ENCODE peak calls at places on chromosomes 16 and 17, in eight cellular contexts. One of them, this sample, is unnamed.

GRCh38 chr16:68370921-68371651 is 60.3 kb downstream of the PRMT7 start:
- DNase-seq in endodermal cell: no peak
- DNase-seq in astrocyte: no peak
- DNase-seq in activated CD8-positive, alpha-beta T cell treated with anti-CD3 and anti-CD28 coated beads, Interleukin-2, amount 10 ng/mL, durations not matched to agents 7 days and 5 days: peak
- DNase-seq in kidney glomerular epithelial cell: no peak
- DNase-seq in activated T-cell treated with anti-CD3 and anti-CD28 coated beads, Interleukin-2, amount 50 U/mL, for 1 hour: peak
- DNase-seq in stimulated activated CD4-positive, alpha-beta T cell treated with anti-CD3 and anti-CD28 coated beads, Interleukin-4, amount 100 ng/mL, for 4 hours: peak
- DNase-seq in HuH-7: no peak
- DNase-seq in this sample: no peak

GRCh38 chr16:65658339-65659275 is 536.7 kb upstream of the CDH11 start:
- DNase-seq in endodermal cell: peak
- DNase-seq in astrocyte: peak
- DNase-seq in activated CD8-positive, alpha-beta T cell treated with anti-CD3 and anti-CD28 coated beads, Interleukin-2, amount 10 ng/mL, durations not matched to agents 7 days and 5 days: no peak
- DNase-seq in kidney glomerular epithelial cell: peak
- DNase-seq in activated T-cell treated with anti-CD3 and anti-CD28 coated beads, Interleukin-2, amount 50 U/mL, for 1 hour: no peak
- DNase-seq in stimulated activated CD4-positive, alpha-beta T cell treated with anti-CD3 and anti-CD28 coated beads, Interleukin-4, amount 100 ng/mL, for 4 hours: no peak
- DNase-seq in HuH-7: no peak
- DNase-seq in this sample: peak

GRCh38 chr17:31566992-31567373 is 175.5 kb downstream of the RAB11FIP4 start:
- DNase-seq in endodermal cell: no peak
- DNase-seq in astrocyte: no peak
- DNase-seq in activated CD8-positive, alpha-beta T cell treated with anti-CD3 and anti-CD28 coated beads, Interleukin-2, amount 10 ng/mL, durations not matched to agents 7 days and 5 days: no peak
- DNase-seq in kidney glomerular epithelial cell: no peak
- DNase-seq in activated T-cell treated with anti-CD3 and anti-CD28 coated beads, Interleukin-2, amount 50 U/mL, for 1 hour: no peak
- DNase-seq in stimulated activated CD4-positive, alpha-beta T cell treated with anti-CD3 and anti-CD28 coated beads, Interleukin-4, amount 100 ng/mL, for 4 hours: no peak
- DNase-seq in HuH-7: no peak
- DNase-seq in this sample: no peak

GRCh38 chr17:80220709-80221215 is 535 bp downstream of the SLC26A11 start:
- DNase-seq in endodermal cell: peak
- DNase-seq in astrocyte: no peak
- DNase-seq in activated CD8-positive, alpha-beta T cell treated with anti-CD3 and anti-CD28 coated beads, Interleukin-2, amount 10 ng/mL, durations not matched to agents 7 days and 5 days: no peak
- DNase-seq in kidney glomerular epithelial cell: no peak
- DNase-seq in activated T-cell treated with anti-CD3 and anti-CD28 coated beads, Interleukin-2, amount 50 U/mL, for 1 hour: peak
- DNase-seq in stimulated activated CD4-positive, alpha-beta T cell treated with anti-CD3 and anti-CD28 coated beads, Interleukin-4, amount 100 ng/mL, for 4 hours: no peak
- DNase-seq in HuH-7: peak
- DNase-seq in this sample: peak

GRCh38 chr16:87525352-87525751 is 32.5 kb upstream of the ZCCHC14 start:
- DNase-seq in endodermal cell: no peak
- DNase-seq in astrocyte: no peak
- DNase-seq in activated CD8-positive, alpha-beta T cell treated with anti-CD3 and anti-CD28 coated beads, Interleukin-2, amount 10 ng/mL, durations not matched to agents 7 days and 5 days: no peak
- DNase-seq in kidney glomerular epithelial cell: no peak
- DNase-seq in activated T-cell treated with anti-CD3 and anti-CD28 coated beads, Interleukin-2, amount 50 U/mL, for 1 hour: no peak
- DNase-seq in stimulated activated CD4-positive, alpha-beta T cell treated with anti-CD3 and anti-CD28 coated beads, Interleukin-4, amount 100 ng/mL, for 4 hours: no peak
- DNase-seq in HuH-7: no peak
- DNase-seq in this sample: no peak

GRCh38 chr16:84593825-84594724 is 23.8 kb downstream of the COTL1 start:
- DNase-seq in endodermal cell: no peak
- DNase-seq in astrocyte: no peak
- DNase-seq in activated CD8-positive, alpha-beta T cell treated with anti-CD3 and anti-CD28 coated beads, Interleukin-2, amount 10 ng/mL, durations not matched to agents 7 days and 5 days: peak
- DNase-seq in kidney glomerular epithelial cell: no peak
- DNase-seq in activated T-cell treated with anti-CD3 and anti-CD28 coated beads, Interleukin-2, amount 50 U/mL, for 1 hour: peak
- DNase-seq in stimulated activated CD4-positive, alpha-beta T cell treated with anti-CD3 and anti-CD28 coated beads, Interleukin-4, amount 100 ng/mL, for 4 hours: peak
- DNase-seq in HuH-7: no peak
- DNase-seq in this sample: peak

GRCh38 chr17:20103454-20104448 is 94.6 kb downstream of the SPECC1 start:
- DNase-seq in endodermal cell: no peak
- DNase-seq in astrocyte: no peak
- DNase-seq in activated CD8-positive, alpha-beta T cell treated with anti-CD3 and anti-CD28 coated beads, Interleukin-2, amount 10 ng/mL, durations not matched to agents 7 days and 5 days: no peak
- DNase-seq in kidney glomerular epithelial cell: no peak
- DNase-seq in activated T-cell treated with anti-CD3 and anti-CD28 coated beads, Interleukin-2, amount 50 U/mL, for 1 hour: no peak
- DNase-seq in stimulated activated CD4-positive, alpha-beta T cell treated with anti-CD3 and anti-CD28 coated beads, Interleukin-4, amount 100 ng/mL, for 4 hours: no peak
- DNase-seq in HuH-7: no peak
- DNase-seq in this sample: no peak

GRCh38 chr17:11736613-11737289 is 138.5 kb downstream of the DNAH9 start:
- DNase-seq in endodermal cell: no peak
- DNase-seq in astrocyte: no peak
- DNase-seq in activated CD8-positive, alpha-beta T cell treated with anti-CD3 and anti-CD28 coated beads, Interleukin-2, amount 10 ng/mL, durations not matched to agents 7 days and 5 days: no peak
- DNase-seq in kidney glomerular epithelial cell: no peak
- DNase-seq in activated T-cell treated with anti-CD3 and anti-CD28 coated beads, Interleukin-2, amount 50 U/mL, for 1 hour: no peak
- DNase-seq in stimulated activated CD4-positive, alpha-beta T cell treated with anti-CD3 and anti-CD28 coated beads, Interleukin-4, amount 100 ng/mL, for 4 hours: no peak
- DNase-seq in HuH-7: no peak
- DNase-seq in this sample: no peak

GRCh38 chr17:49497147-49498036 is 2.3 kb downstream of the NGFR start:
- DNase-seq in endodermal cell: peak
- DNase-seq in astrocyte: peak
- DNase-seq in activated CD8-positive, alpha-beta T cell treated with anti-CD3 and anti-CD28 coated beads, Interleukin-2, amount 10 ng/mL, durations not matched to agents 7 days and 5 days: no peak
- DNase-seq in kidney glomerular epithelial cell: no peak
- DNase-seq in activated T-cell treated with anti-CD3 and anti-CD28 coated beads, Interleukin-2, amount 50 U/mL, for 1 hour: peak
- DNase-seq in stimulated activated CD4-positive, alpha-beta T cell treated with anti-CD3 and anti-CD28 coated beads, Interleukin-4, amount 100 ng/mL, for 4 hours: no peak
- DNase-seq in HuH-7: peak
- DNase-seq in this sample: peak

GRCh38 chr16:54718376-54718775 is 212.3 kb upstream of the IRX5 start:
- DNase-seq in endodermal cell: no peak
- DNase-seq in astrocyte: no peak
- DNase-seq in activated CD8-positive, alpha-beta T cell treated with anti-CD3 and anti-CD28 coated beads, Interleukin-2, amount 10 ng/mL, durations not matched to agents 7 days and 5 days: no peak
- DNase-seq in kidney glomerular epithelial cell: no peak
- DNase-seq in activated T-cell treated with anti-CD3 and anti-CD28 coated beads, Interleukin-2, amount 50 U/mL, for 1 hour: no peak
- DNase-seq in stimulated activated CD4-positive, alpha-beta T cell treated with anti-CD3 and anti-CD28 coated beads, Interleukin-4, amount 100 ng/mL, for 4 hours: no peak
- DNase-seq in HuH-7: no peak
- DNase-seq in this sample: no peak

GRCh38 chr16:84603115-84603816 is 14.6 kb downstream of the COTL1 start:
- DNase-seq in endodermal cell: no peak
- DNase-seq in astrocyte: peak
- DNase-seq in activated CD8-positive, alpha-beta T cell treated with anti-CD3 and anti-CD28 coated beads, Interleukin-2, amount 10 ng/mL, durations not matched to agents 7 days and 5 days: no peak
- DNase-seq in kidney glomerular epithelial cell: peak
- DNase-seq in activated T-cell treated with anti-CD3 and anti-CD28 coated beads, Interleukin-2, amount 50 U/mL, for 1 hour: peak
- DNase-seq in stimulated activated CD4-positive, alpha-beta T cell treated with anti-CD3 and anti-CD28 coated beads, Interleukin-4, amount 100 ng/mL, for 4 hours: peak
- DNase-seq in HuH-7: no peak
- DNase-seq in this sample: no peak

GRCh38 chr16:56119138-56119537 is 72.2 kb upstream of the GNAO1 start:
- DNase-seq in endodermal cell: no peak
- DNase-seq in astrocyte: no peak
- DNase-seq in activated CD8-positive, alpha-beta T cell treated with anti-CD3 and anti-CD28 coated beads, Interleukin-2, amount 10 ng/mL, durations not matched to agents 7 days and 5 days: no peak
- DNase-seq in kidney glomerular epithelial cell: no peak
- DNase-seq in activated T-cell treated with anti-CD3 and anti-CD28 coated beads, Interleukin-2, amount 50 U/mL, for 1 hour: no peak
- DNase-seq in stimulated activated CD4-positive, alpha-beta T cell treated with anti-CD3 and anti-CD28 coated beads, Interleukin-4, amount 100 ng/mL, for 4 hours: no peak
- DNase-seq in HuH-7: no peak
- DNase-seq in this sample: no peak

GRCh38 chr16:64449511-64449910 is 672.4 kb downstream of the CDH11 start:
- DNase-seq in endodermal cell: no peak
- DNase-seq in astrocyte: no peak
- DNase-seq in activated CD8-positive, alpha-beta T cell treated with anti-CD3 and anti-CD28 coated beads, Interleukin-2, amount 10 ng/mL, durations not matched to agents 7 days and 5 days: no peak
- DNase-seq in kidney glomerular epithelial cell: no peak
- DNase-seq in activated T-cell treated with anti-CD3 and anti-CD28 coated beads, Interleukin-2, amount 50 U/mL, for 1 hour: no peak
- DNase-seq in stimulated activated CD4-positive, alpha-beta T cell treated with anti-CD3 and anti-CD28 coated beads, Interleukin-4, amount 100 ng/mL, for 4 hours: no peak
- DNase-seq in HuH-7: no peak
- DNase-seq in this sample: no peak

GRCh38 chr17:81900181-81900820 is 1.7 kb upstream of the NPB start:
- DNase-seq in endodermal cell: no peak
- DNase-seq in astrocyte: no peak
- DNase-seq in activated CD8-positive, alpha-beta T cell treated with anti-CD3 and anti-CD28 coated beads, Interleukin-2, amount 10 ng/mL, durations not matched to agents 7 days and 5 days: no peak
- DNase-seq in kidney glomerular epithelial cell: no peak
- DNase-seq in activated T-cell treated with anti-CD3 and anti-CD28 coated beads, Interleukin-2, amount 50 U/mL, for 1 hour: no peak
- DNase-seq in stimulated activated CD4-positive, alpha-beta T cell treated with anti-CD3 and anti-CD28 coated beads, Interleukin-4, amount 100 ng/mL, for 4 hours: no peak
- DNase-seq in HuH-7: no peak
- DNase-seq in this sample: no peak

GRCh38 chr16:56354016-56354415 is 71.3 kb downstream of the AMFR start:
- DNase-seq in endodermal cell: no peak
- DNase-seq in astrocyte: no peak
- DNase-seq in activated CD8-positive, alpha-beta T cell treated with anti-CD3 and anti-CD28 coated beads, Interleukin-2, amount 10 ng/mL, durations not matched to agents 7 days and 5 days: no peak
- DNase-seq in kidney glomerular epithelial cell: no peak
- DNase-seq in activated T-cell treated with anti-CD3 and anti-CD28 coated beads, Interleukin-2, amount 50 U/mL, for 1 hour: peak
- DNase-seq in stimulated activated CD4-positive, alpha-beta T cell treated with anti-CD3 and anti-CD28 coated beads, Interleukin-4, amount 100 ng/mL, for 4 hours: no peak
- DNase-seq in HuH-7: no peak
- DNase-seq in this sample: no peak

GRCh38 chr17:18323007-18323406 is 7.9 kb downstream of the SMCR8 start:
- DNase-seq in endodermal cell: peak
- DNase-seq in astrocyte: no peak
- DNase-seq in activated CD8-positive, alpha-beta T cell treated with anti-CD3 and anti-CD28 coated beads, Interleukin-2, amount 10 ng/mL, durations not matched to agents 7 days and 5 days: no peak
- DNase-seq in kidney glomerular epithelial cell: no peak
- DNase-seq in activated T-cell treated with anti-CD3 and anti-CD28 coated beads, Interleukin-2, amount 50 U/mL, for 1 hour: no peak
- DNase-seq in stimulated activated CD4-positive, alpha-beta T cell treated with anti-CD3 and anti-CD28 coated beads, Interleukin-4, amount 100 ng/mL, for 4 hours: no peak
- DNase-seq in HuH-7: no peak
- DNase-seq in this sample: no peak

GRCh38 chr17:18176152-18176551 is 7.5 kb upstream of the ALKBH5 start:
- DNase-seq in endodermal cell: no peak
- DNase-seq in astrocyte: no peak
- DNase-seq in activated CD8-positive, alpha-beta T cell treated with anti-CD3 and anti-CD28 coated beads, Interleukin-2, amount 10 ng/mL, durations not matched to agents 7 days and 5 days: no peak
- DNase-seq in kidney glomerular epithelial cell: no peak
- DNase-seq in activated T-cell treated with anti-CD3 and anti-CD28 coated beads, Interleukin-2, amount 50 U/mL, for 1 hour: no peak
- DNase-seq in stimulated activated CD4-positive, alpha-beta T cell treated with anti-CD3 and anti-CD28 coated beads, Interleukin-4, amount 100 ng/mL, for 4 hours: no peak
- DNase-seq in HuH-7: no peak
- DNase-seq in this sample: no peak

GRCh38 chr17:75313941-75314550 is 24.8 kb upstream of the SLC25A19 start:
- DNase-seq in endodermal cell: no peak
- DNase-seq in astrocyte: no peak
- DNase-seq in activated CD8-positive, alpha-beta T cell treated with anti-CD3 and anti-CD28 coated beads, Interleukin-2, amount 10 ng/mL, durations not matched to agents 7 days and 5 days: no peak
- DNase-seq in kidney glomerular epithelial cell: no peak
- DNase-seq in activated T-cell treated with anti-CD3 and anti-CD28 coated beads, Interleukin-2, amount 50 U/mL, for 1 hour: no peak
- DNase-seq in stimulated activated CD4-positive, alpha-beta T cell treated with anti-CD3 and anti-CD28 coated beads, Interleukin-4, amount 100 ng/mL, for 4 hours: no peak
- DNase-seq in HuH-7: no peak
- DNase-seq in this sample: no peak

GRCh38 chr16:77059441-77059840 is 131.5 kb upstream of the MON1B start:
- DNase-seq in endodermal cell: no peak
- DNase-seq in astrocyte: no peak
- DNase-seq in activated CD8-positive, alpha-beta T cell treated with anti-CD3 and anti-CD28 coated beads, Interleukin-2, amount 10 ng/mL, durations not matched to agents 7 days and 5 days: no peak
- DNase-seq in kidney glomerular epithelial cell: no peak
- DNase-seq in activated T-cell treated with anti-CD3 and anti-CD28 coated beads, Interleukin-2, amount 50 U/mL, for 1 hour: no peak
- DNase-seq in stimulated activated CD4-positive, alpha-beta T cell treated with anti-CD3 and anti-CD28 coated beads, Interleukin-4, amount 100 ng/mL, for 4 hours: no peak
- DNase-seq in HuH-7: no peak
- DNase-seq in this sample: no peak

GRCh38 chr17:68195667-68196393 is 52.0 kb upstream of the AMZ2 start:
- DNase-seq in endodermal cell: peak
- DNase-seq in astrocyte: no peak
- DNase-seq in activated CD8-positive, alpha-beta T cell treated with anti-CD3 and anti-CD28 coated beads, Interleukin-2, amount 10 ng/mL, durations not matched to agents 7 days and 5 days: peak
- DNase-seq in kidney glomerular epithelial cell: no peak
- DNase-seq in activated T-cell treated with anti-CD3 and anti-CD28 coated beads, Interleukin-2, amount 50 U/mL, for 1 hour: peak
- DNase-seq in stimulated activated CD4-positive, alpha-beta T cell treated with anti-CD3 and anti-CD28 coated beads, Interleukin-4, amount 100 ng/mL, for 4 hours: no peak
- DNase-seq in HuH-7: no peak
- DNase-seq in this sample: peak

This sample was measured in GM23338.